ENCODE peak calls at places on chromosomes 6 and 20, in seven cellular contexts. One of them, this sample, is unnamed.

GRCh38 chr20:4189375-4189774 is 174.0 kb upstream of the RNF24 start:
- DNase-seq in M059J: no peak
- DNase-seq in activated naive CD4-positive, alpha-beta T cell treated with anti-CD3 and anti-CD28 coated beads for 36 hours: no peak
- DNase-seq in posterior cingulate gyrus: no peak
- DNase-seq in stimulated activated naive B cell treated with anti-CD40 and anti-IgM and Interleukin-4, amounts not matched to agents 10 μg/mL and 1 μg/mL and 100 μg/mL, for 72 hours: no peak
- DNase-seq in nephron progenitor cell: no peak
- DNase-seq in NCI-H524: no peak
- DNase-seq in this sample: no peak

GRCh38 chr6:155171109-155171746 is 92.6 kb upstream of the CLDN20 start:
- DNase-seq in M059J: peak; percentile 100
- DNase-seq in activated naive CD4-positive, alpha-beta T cell treated with anti-CD3 and anti-CD28 coated beads for 36 hours: peak; percentile 96
- DNase-seq in posterior cingulate gyrus: no peak
- DNase-seq in stimulated activated naive B cell treated with anti-CD40 and anti-IgM and Interleukin-4, amounts not matched to agents 10 μg/mL and 1 μg/mL and 100 μg/mL, for 72 hours: peak; percentile 74
- DNase-seq in nephron progenitor cell: no peak
- DNase-seq in NCI-H524: no peak
- DNase-seq in this sample: peak; percentile 34

GRCh38 chr6:43773050-43773956 is 3.3 kb downstream of the VEGFA start:
- DNase-seq in M059J: peak; percentile 53
- DNase-seq in activated naive CD4-positive, alpha-beta T cell treated with anti-CD3 and anti-CD28 coated beads for 36 hours: peak; percentile 76
- DNase-seq in posterior cingulate gyrus: no peak
- DNase-seq in stimulated activated naive B cell treated with anti-CD40 and anti-IgM and Interleukin-4, amounts not matched to agents 10 μg/mL and 1 μg/mL and 100 μg/mL, for 72 hours: peak; percentile 31
- DNase-seq in nephron progenitor cell: peak; percentile 37
- DNase-seq in NCI-H524: peak; percentile 17
- DNase-seq in this sample: no peak

GRCh38 chr20:62938105-62938888 is at the start of gene GID8:
- DNase-seq in M059J: peak; percentile 65
- DNase-seq in activated naive CD4-positive, alpha-beta T cell treated with anti-CD3 and anti-CD28 coated beads for 36 hours: peak; percentile 47
- DNase-seq in posterior cingulate gyrus: no peak
- DNase-seq in stimulated activated naive B cell treated with anti-CD40 and anti-IgM and Interleukin-4, amounts not matched to agents 10 μg/mL and 1 μg/mL and 100 μg/mL, for 72 hours: no peak
- DNase-seq in nephron progenitor cell: no peak
- DNase-seq in NCI-H524: no peak
- DNase-seq in this sample: no peak

GRCh38 chr6:79946773-79947190 is 571 bp downstream of the ELOVL4 start:
- DNase-seq in M059J: peak; percentile 31
- DNase-seq in activated naive CD4-positive, alpha-beta T cell treated with anti-CD3 and anti-CD28 coated beads for 36 hours: peak; percentile 37
- DNase-seq in posterior cingulate gyrus: peak; percentile 19
- DNase-seq in stimulated activated naive B cell treated with anti-CD40 and anti-IgM and Interleukin-4, amounts not matched to agents 10 μg/mL and 1 μg/mL and 100 μg/mL, for 72 hours: peak; percentile 1
- DNase-seq in nephron progenitor cell: peak; percentile 53
- DNase-seq in NCI-H524: peak; percentile 46
- DNase-seq in this sample: no peak

GRCh38 chr6:38876470-38876869 is 161.4 kb downstream of the DNAH8 start:
- DNase-seq in M059J: peak; percentile 43
- DNase-seq in activated naive CD4-positive, alpha-beta T cell treated with anti-CD3 and anti-CD28 coated beads for 36 hours: peak; percentile 73
- DNase-seq in posterior cingulate gyrus: no peak
- DNase-seq in stimulated activated naive B cell treated with anti-CD40 and anti-IgM and Interleukin-4, amounts not matched to agents 10 μg/mL and 1 μg/mL and 100 μg/mL, for 72 hours: no peak
- DNase-seq in nephron progenitor cell: no peak
- DNase-seq in NCI-H524: no peak
- DNase-seq in this sample: no peak

GRCh38 chr20:9591080-9591479 is 76.7 kb downstream of the LAMP5 start:
- DNase-seq in M059J: no peak
- DNase-seq in activated naive CD4-positive, alpha-beta T cell treated with anti-CD3 and anti-CD28 coated beads for 36 hours: no peak
- DNase-seq in posterior cingulate gyrus: no peak
- DNase-seq in stimulated activated naive B cell treated with anti-CD40 and anti-IgM and Interleukin-4, amounts not matched to agents 10 μg/mL and 1 μg/mL and 100 μg/mL, for 72 hours: no peak
- DNase-seq in nephron progenitor cell: no peak
- DNase-seq in NCI-H524: no peak
- DNase-seq in this sample: no peak

GRCh38 chr6:20212392-20213111 is at the start of gene MBOAT1:
- DNase-seq in M059J: peak; percentile 97
- DNase-seq in activated naive CD4-positive, alpha-beta T cell treated with anti-CD3 and anti-CD28 coated beads for 36 hours: peak; percentile 71
- DNase-seq in posterior cingulate gyrus: peak; percentile 60
- DNase-seq in stimulated activated naive B cell treated with anti-CD40 and anti-IgM and Interleukin-4, amounts not matched to agents 10 μg/mL and 1 μg/mL and 100 μg/mL, for 72 hours: peak; percentile 50
- DNase-seq in nephron progenitor cell: peak; percentile 81
- DNase-seq in NCI-H524: peak; percentile 81
- DNase-seq in this sample: peak; percentile 79

GRCh38 chr6:320351-321157 is 28.3 kb downstream of the DUSP22 start:
- DNase-seq in M059J: no peak
- DNase-seq in activated naive CD4-positive, alpha-beta T cell treated with anti-CD3 and anti-CD28 coated beads for 36 hours: no peak
- DNase-seq in posterior cingulate gyrus: no peak
- DNase-seq in stimulated activated naive B cell treated with anti-CD40 and anti-IgM and Interleukin-4, amounts not matched to agents 10 μg/mL and 1 μg/mL and 100 μg/mL, for 72 hours: no peak
- DNase-seq in nephron progenitor cell: no peak
- DNase-seq in NCI-H524: no peak
- DNase-seq in this sample: no peak

GRCh38 chr20:46554850-46555249 is 4.4 kb upstream of the OCSTAMP start:
- DNase-seq in M059J: no peak
- DNase-seq in activated naive CD4-positive, alpha-beta T cell treated with anti-CD3 and anti-CD28 coated beads for 36 hours: no peak
- DNase-seq in posterior cingulate gyrus: no peak
- DNase-seq in stimulated activated naive B cell treated with anti-CD40 and anti-IgM and Interleukin-4, amounts not matched to agents 10 μg/mL and 1 μg/mL and 100 μg/mL, for 72 hours: no peak
- DNase-seq in nephron progenitor cell: no peak
- DNase-seq in NCI-H524: no peak
- DNase-seq in this sample: no peak

GRCh38 chr6:148591656-148592055 is 155.2 kb upstream of the UST start:
- DNase-seq in M059J: no peak
- DNase-seq in activated naive CD4-positive, alpha-beta T cell treated with anti-CD3 and anti-CD28 coated beads for 36 hours: no peak
- DNase-seq in posterior cingulate gyrus: no peak
- DNase-seq in stimulated activated naive B cell treated with anti-CD40 and anti-IgM and Interleukin-4, amounts not matched to agents 10 μg/mL and 1 μg/mL and 100 μg/mL, for 72 hours: no peak
- DNase-seq in nephron progenitor cell: no peak
- DNase-seq in NCI-H524: no peak
- DNase-seq in this sample: no peak

GRCh38 chr6:135219346-135219745 is 38.2 kb downstream of the MYB start:
- DNase-seq in M059J: no peak
- DNase-seq in activated naive CD4-positive, alpha-beta T cell treated with anti-CD3 and anti-CD28 coated beads for 36 hours: no peak
- DNase-seq in posterior cingulate gyrus: no peak
- DNase-seq in stimulated activated naive B cell treated with anti-CD40 and anti-IgM and Interleukin-4, amounts not matched to agents 10 μg/mL and 1 μg/mL and 100 μg/mL, for 72 hours: no peak
- DNase-seq in nephron progenitor cell: no peak
- DNase-seq in NCI-H524: no peak
- DNase-seq in this sample: no peak

This sample was measured in NCI-H1048.